ENCODE peak calls at places on chromosomes 12 and 14, in four cellular contexts. D is breast epithelium, B is AG10803, S is foreskin fibroblast. O is an unnamed sample.

GRCh38 chr14:56889705-56890104 is 79.4 kb upstream of the OTX2 start:
- DNase-seq in B (no peak), S (no peak), D (no peak), O (no peak)

GRCh38 chr14:50920482-50921225 is 23.6 kb downstream of the PYGL start:
- DNase-seq in B (peak; percentile 93), S (peak; percentile 65), D (no peak), O (peak; percentile 16)

GRCh38 chr12:70327541-70327940 is 38.5 kb upstream of the KCNMB4 start:
- DNase-seq in S (no peak), B (no peak), D (no peak), O (no peak)

GRCh38 chr12:14893471-14894250 is 8.0 kb upstream of the MGP start:
- DNase-seq in S (no peak), B (no peak), D (no peak), O (no peak)

GRCh38 chr12:132251741-132252490 is 77.5 kb downstream of the GALNT9 start:
- DNase-seq in D (no peak), S (no peak), B (no peak), O (no peak)

GRCh38 chr12:101698782-101699347 is 1.4 kb downstream of the CHPT1 start:
- DNase-seq in B (no peak), D (no peak), S (peak; percentile 13), O (no peak)

GRCh38 chr14:96384053-96384452 is 7.9 kb upstream of the AK7 start:
- DNase-seq in S (no peak), D (no peak), B (no peak), O (no peak)

GRCh38 chr12:116172224-116172849 is 105.2 kb downstream of the MED13L start:
- DNase-seq in S (no peak), B (no peak), D (no peak), O (no peak)

GRCh38 chr12:112826011-112826410 is 34.5 kb downstream of the RPH3A start:
- DNase-seq in D (no peak), B (no peak), S (no peak), O (no peak)

GRCh38 chr12:107948675-107949074 is 174.2 kb downstream of the ASCL4 start:
- DNase-seq in S (no peak), D (no peak), B (no peak), O (no peak)

GRCh38 chr14:74551903-74552371 is 58.4 kb downstream of the ISCA2 start:
- DNase-seq in D (no peak), B (peak; percentile 41), S (no peak), O (no peak)

GRCh38 chr14:50045039-50045711 is 71.2 kb downstream of the VCPKMT start:
- DNase-seq in S (peak; percentile 93), B (peak; percentile 82), D (peak; percentile 84), O (no peak)

GRCh38 chr14:105075364-105076295 is 10.4 kb upstream of the GPR132 start:
- DNase-seq in S (no peak), D (no peak), B (no peak), O (peak; percentile 48)

GRCh38 chr14:54337314-54337713 is 59.5 kb upstream of the CDKN3 start:
- DNase-seq in B (no peak), D (no peak), S (no peak), O (no peak)

GRCh38 chr12:54616933-54617535 is 17.7 kb downstream of the LACRT start:
- DNase-seq in D (no peak), S (no peak), B (no peak), O (no peak)

GRCh38 chr12:62766516-62766915 is 168.4 kb downstream of the PPM1H start:
- DNase-seq in D (no peak), B (peak; percentile 29), S (no peak), O (no peak)

GRCh38 chr14:101823081-101823480 is 61.6 kb downstream of the PPP2R5C start:
- DNase-seq in D (no peak), B (no peak), S (no peak), O (no peak)

GRCh38 chr12:1657616-1658167 is 28.7 kb downstream of the WNT5B start:
- DNase-seq in S (no peak), D (no peak), B (no peak), O (no peak)

GRCh38 chr14:52268191-52269061 is 928 bp downstream of the PTGDR start:
- DNase-seq in B (peak; percentile 5), S (no peak), D (no peak), O (peak; percentile 59)

GRCh38 chr12:94987806-94988205 is 15.7 kb downstream of the NDUFA12 start:
- DNase-seq in B (no peak), D (no peak), S (no peak), O (no peak)

GRCh38 chr14:31070431-31070830 is 44.3 kb upstream of the STRN3 start:
- DNase-seq in B (peak; percentile 98), D (no peak), S (peak; percentile 76), O (no peak)

GRCh38 chr12:132178801-132179401 is 34.6 kb downstream of the NOC4L start:
- DNase-seq in S (no peak), B (no peak), D (no peak), O (no peak)

GRCh38 chr12:38886064-38886463 is 19.3 kb downstream of the CPNE8 start:
- DNase-seq in D (no peak), S (peak; percentile 25), B (peak; percentile 41), O (no peak)

GRCh38 chr14:94857985-94858384 is 88.1 kb upstream of the GSC start:
- DNase-seq in B (no peak), D (no peak), S (no peak), O (no peak)

GRCh38 chr12:94831081-94831747 is 172.3 kb downstream of the NDUFA12 start:
- DNase-seq in S (no peak), B (no peak), D (no peak), O (no peak)

GRCh38 chr14:35526962-35527361 is 7.0 kb upstream of the INSM2 start:
- DNase-seq in D (no peak), B (no peak), S (no peak), O (no peak)

GRCh38 chr14:103546651-103547454 is 15.6 kb downstream of the BAG5 start:
- DNase-seq in S (no peak), B (no peak), D (peak; percentile 78), O (peak; percentile 84)

GRCh38 chr14:74511966-74512365 is 18.4 kb downstream of the ISCA2 start:
- DNase-seq in D (no peak), B (no peak), S (no peak), O (no peak)

GRCh38 chr12:80262372-80263170 is 163.2 kb downstream of the OTOGL start:
- DNase-seq in D (no peak), B (peak; percentile 59), S (peak; percentile 74), O (no peak)

GRCh38 chr12:55938826-55939501 is 8.0 kb downstream of the DGKA start:
- DNase-seq in S (no peak), D (no peak), B (no peak), O (no peak)

GRCh38 chr12:113064395-113065125 is 8.0 kb downstream of the DTX1 start:
- DNase-seq in D (no peak), S (no peak), B (no peak), O (no peak)

GRCh38 chr12:121170581-121171260 is 38.0 kb downstream of the P2RX7 start:
- DNase-seq in S (no peak), B (peak; percentile 8), D (no peak), O (no peak)

GRCh38 chr12:128265566-128265965 is 1.4 kb upstream of the TMEM132C start:
- DNase-seq in B (no peak), S (no peak), D (no peak), O (no peak)

GRCh38 chr14:56297449-56297848 is 179.2 kb downstream of the PELI2 start:
- DNase-seq in D (no peak), S (no peak), B (no peak), O (no peak)

GRCh38 chr12:58931518-58931917 is 11.2 kb upstream of the LRIG3 start:
- DNase-seq in B (no peak), D (no peak), S (no peak), O (no peak)
- TF ChIP-seq CTCF in B (no peak), D (no peak), S (no peak), O (no peak)

DNA sequence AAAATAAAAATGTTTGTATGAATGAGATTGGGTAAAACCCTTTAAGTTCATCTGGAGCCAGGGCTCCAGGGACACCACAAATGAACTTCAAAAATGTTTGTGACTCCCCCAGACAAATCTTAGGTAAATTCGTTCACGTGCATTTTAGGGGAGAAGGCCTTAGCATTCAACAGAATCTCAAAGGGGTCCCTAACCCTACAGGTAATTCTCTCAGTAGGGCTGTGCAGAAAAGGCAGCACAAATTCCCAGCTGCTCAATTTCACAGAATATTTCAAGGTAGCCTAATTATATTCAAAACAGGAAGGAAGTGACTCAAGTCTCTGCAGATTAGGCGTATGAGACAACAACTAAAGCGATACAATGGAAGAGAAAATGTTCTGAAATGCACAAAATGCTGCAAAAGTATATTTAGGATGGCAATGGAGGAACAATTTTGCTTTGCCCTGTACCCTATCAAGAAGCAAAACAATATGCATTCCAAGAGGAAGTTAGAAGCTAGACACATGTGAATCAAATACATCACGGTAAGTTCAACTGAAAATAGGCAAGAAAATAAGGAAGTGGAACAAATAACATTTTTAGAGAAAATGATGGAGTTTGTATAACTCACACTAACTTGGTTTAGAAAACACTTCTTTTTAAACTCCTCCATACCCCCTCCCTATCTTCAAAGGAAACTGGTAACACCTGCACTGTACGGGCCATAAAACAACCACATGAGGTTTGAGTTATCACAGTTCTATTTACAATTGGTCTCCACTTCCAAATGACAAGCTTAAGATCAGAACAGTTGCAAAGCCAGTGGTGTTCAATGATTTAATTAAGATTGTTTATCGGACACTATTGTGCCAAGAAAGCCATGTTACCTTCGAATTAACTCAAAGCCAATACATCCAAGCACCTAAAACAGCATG is 1.6 kb downstream of the GIT2 start:
- DNase-seq in D (no peak), B (no peak), S (no peak), O (no peak)
- TF ChIP-seq CTCF in D (no peak), B (no peak), S (no peak), O (no peak)

GRCh38 chr12:109872-110271 is 43.3 kb downstream of the IQSEC3 start:
- DNase-seq in B (no peak), D (no peak), S (no peak), O (no peak)
- TF ChIP-seq CTCF in B (no peak), D (no peak), S (no peak), O (no peak)

GRCh38 chr14:23055147-23055550 is 2.2 kb downstream of the CDH24 start:
- DNase-seq in D (no peak), S (no peak), B (no peak), O (no peak)

GRCh38 chr14:23052671-23053070 is 4.6 kb downstream of the CDH24 start:
- DNase-seq in S (no peak), B (no peak), D (no peak), O (no peak)

GRCh38 chr14:23053426-23053825 is 3.9 kb downstream of the CDH24 start:
- DNase-seq in D (no peak), S (no peak), B (no peak), O (no peak)

GRCh38 chr14:23055621-23056256 is 1.6 kb downstream of the CDH24 start:
- DNase-seq in S (no peak), D (no peak), B (peak; percentile 47), O (no peak)

DNA sequence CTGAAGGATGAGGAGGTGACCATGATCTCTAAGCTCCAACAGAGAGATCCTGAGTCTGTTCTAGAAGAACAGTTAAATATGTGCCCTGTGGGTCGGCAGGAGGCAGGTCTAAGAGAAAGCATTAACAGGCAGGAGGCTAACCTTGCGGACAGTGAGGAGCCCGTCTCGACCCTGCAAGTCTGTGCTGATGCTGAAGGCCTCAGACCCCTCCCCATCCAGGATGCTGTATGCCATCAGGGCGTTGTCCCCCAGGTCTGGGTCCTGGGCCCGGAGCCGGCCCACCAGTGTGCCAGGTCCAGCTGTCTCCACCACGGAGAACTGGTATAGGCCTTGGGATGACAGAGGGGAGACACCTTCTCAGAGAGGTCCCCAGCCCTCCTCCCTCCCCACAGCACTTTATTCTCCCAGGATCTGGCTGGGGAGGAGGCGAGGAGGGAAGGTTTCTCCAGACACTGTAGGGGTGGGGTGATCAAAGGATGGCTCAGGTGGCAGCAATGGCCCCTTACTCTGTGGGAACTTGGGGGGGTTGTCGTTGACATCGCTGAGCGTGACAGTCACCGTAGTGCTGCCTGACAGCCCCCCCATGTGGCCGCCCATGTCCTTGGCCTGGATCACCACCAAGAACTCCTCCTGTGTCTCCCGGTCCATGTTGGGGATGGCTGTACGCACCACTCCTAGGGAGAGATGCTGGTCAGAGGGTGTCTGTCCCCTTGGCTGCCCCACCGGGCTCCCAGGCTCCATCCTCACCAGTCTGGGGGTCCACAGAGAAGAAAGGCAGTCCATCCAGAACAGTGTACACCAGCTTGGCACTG is 3.1 kb downstream of the CDH24 start:
- DNase-seq in S (no peak), B (no peak), D (no peak), O (peak; percentile 59)
- TF ChIP-seq CTCF in S (no peak), B (peak; percentile 10), D (no peak), O (peak; percentile 31)

O was measured in nephron progenitor cell.